ENCODE peak calls at places on chromosomes 3 and 15, in five cellular contexts. X, M, O, J and E are unnamed samples.

GRCh38 chr15:87661952-87662351 is 594.6 kb downstream of the NTRK3 start:
- DNase-seq in O (no peak), J (no peak), X (no peak), M (no peak), E (no peak)

GRCh38 chr3:16317561-16317945 is 52.5 kb downstream of the OXNAD1 start:
- DNase-seq in O (no peak), M (no peak), X (no peak), J (no peak), E (no peak)

GRCh38 chr3:49098429-49098828 is 4.6 kb upstream of the QRICH1 start:
- DNase-seq in X (peak), J (no peak), M (no peak), O (peak), E (no peak)

GRCh38 chr3:171116802-171117395 is 90.4 kb upstream of the SLC2A2 start:
- DNase-seq in O (no peak), X (no peak), M (no peak), J (no peak), E (no peak)

GRCh38 chr3:69541823-69542264 is 156.0 kb upstream of the FRMD4B start:
- DNase-seq in O (no peak), M (no peak), J (no peak), X (peak), E (no peak)

GRCh38 chr3:9715127-9715526 is 11.5 kb downstream of the CPNE9 start:
- DNase-seq in M (no peak), J (no peak), X (no peak), O (no peak), E (no peak)

GRCh38 chr3:142649996-142650693 is 54.0 kb downstream of the PLS1 start:
- DNase-seq in J (no peak), X (no peak), O (no peak), M (no peak), E (no peak)

GRCh38 chr3:182450942-182451607 is 342.2 kb upstream of the ATP11B start:
- DNase-seq in X (no peak), M (no peak), O (no peak), J (no peak), E (no peak)

GRCh38 chr3:27079427-27080105 is 289.6 kb downstream of the NEK10 start:
- DNase-seq in X (no peak), M (no peak), O (no peak), J (no peak), E (peak)

GRCh38 chr3:64163755-64164148 is 61.5 kb downstream of the PRICKLE2 start:
- DNase-seq in O (peak), M (no peak), X (no peak), J (no peak), E (peak)

GRCh38 chr3:192637803-192638202 is 89.5 kb downstream of the FGF12 start:
- DNase-seq in X (no peak), O (no peak), J (no peak), M (no peak), E (no peak)

GRCh38 chr15:63596666-63597032 is 538 bp upstream of the FBXL22 start:
- DNase-seq in O (no peak), M (peak), X (no peak), J (no peak), E (no peak)

GRCh38 chr15:93068581-93069199 is 20.3 kb downstream of the RGMA start:
- DNase-seq in O (no peak), M (no peak), J (no peak), X (no peak), E (no peak)

GRCh38 chr3:183330881-183331280 is 77.8 kb downstream of the B3GNT5 start:
- DNase-seq in X (no peak), O (no peak), J (no peak), M (no peak), E (no peak)

GRCh38 chr15:101454365-101454764 is 35.1 kb downstream of the PCSK6 start:
- DNase-seq in J (no peak), M (no peak), X (no peak), O (no peak), E (no peak)

GRCh38 chr3:127822836-127823589 is 698 bp upstream of the MGLL start:
- DNase-seq in J (no peak), M (peak), X (peak), O (peak), E (peak)

GRCh38 chr3:131591394-131591990 is 88.7 kb upstream of the MRPL3 start:
- DNase-seq in M (no peak), X (peak), O (peak), J (peak), E (peak)